ENCODE peak calls at places on chromosomes 13 and 19, in ten cellular contexts. One of them, this sample, is unnamed.

GRCh38 chr13:98276486-98276885 is 99.4 kb upstream of the RNF113B start:
- DNase-seq in astrocyte of the cerebellum: no peak
- DNase-seq in body of pancreas: no peak
- DNase-seq in osteoblast: no peak
- DNase-seq in upper lobe of right lung: no peak
- DNase-seq in aorta: no peak
- DNase-seq in dorsolateral prefrontal cortex: no peak
- DNase-seq in spleen: no peak
- DNase-seq in heart right ventricle: no peak
- DNase-seq in heart left ventricle: no peak
- DNase-seq in this sample: no peak

GRCh38 chr19:44847144-44848035 is 1.3 kb downstream of the NECTIN2 start:
- DNase-seq in heart left ventricle: peak
- DNase-seq in upper lobe of right lung: peak
- DNase-seq in aorta: peak
- DNase-seq in heart right ventricle: peak
- DNase-seq in dorsolateral prefrontal cortex: peak
- DNase-seq in body of pancreas: peak
- DNase-seq in osteoblast: peak
- DNase-seq in spleen: peak
- DNase-seq in astrocyte of the cerebellum: no peak
- DNase-seq in this sample: peak

GRCh38 chr13:50801087-50801931 is 42.2 kb downstream of the DLEU7 start:
- DNase-seq in astrocyte of the cerebellum: peak
- DNase-seq in spleen: no peak
- DNase-seq in upper lobe of right lung: no peak
- DNase-seq in osteoblast: peak
- DNase-seq in heart left ventricle: no peak
- DNase-seq in aorta: no peak
- DNase-seq in dorsolateral prefrontal cortex: peak
- DNase-seq in heart right ventricle: no peak
- DNase-seq in body of pancreas: peak
- DNase-seq in this sample: peak

GRCh38 chr19:13098291-13099072 is 4.2 kb downstream of the LYL1 start:
- DNase-seq in body of pancreas: no peak
- DNase-seq in dorsolateral prefrontal cortex: no peak
- DNase-seq in upper lobe of right lung: no peak
- DNase-seq in heart right ventricle: peak
- DNase-seq in astrocyte of the cerebellum: no peak
- DNase-seq in spleen: peak
- DNase-seq in heart left ventricle: no peak
- DNase-seq in aorta: no peak
- DNase-seq in osteoblast: peak
- DNase-seq in this sample: no peak

GRCh38 chr13:63614874-63615612 is 2199.4 kb upstream of the PCDH20 start:
- DNase-seq in upper lobe of right lung: no peak
- DNase-seq in astrocyte of the cerebellum: no peak
- DNase-seq in heart left ventricle: no peak
- DNase-seq in dorsolateral prefrontal cortex: no peak
- DNase-seq in aorta: no peak
- DNase-seq in spleen: no peak
- DNase-seq in osteoblast: no peak
- DNase-seq in body of pancreas: no peak
- DNase-seq in heart right ventricle: no peak
- DNase-seq in this sample: no peak

GRCh38 chr13:24502567-24503375 is 9.8 kb downstream of the PARP4 start:
- DNase-seq in body of pancreas: no peak
- DNase-seq in dorsolateral prefrontal cortex: peak
- DNase-seq in upper lobe of right lung: no peak
- DNase-seq in heart right ventricle: peak
- DNase-seq in heart left ventricle: peak
- DNase-seq in spleen: no peak
- DNase-seq in aorta: no peak
- DNase-seq in osteoblast: peak
- DNase-seq in astrocyte of the cerebellum: no peak
- DNase-seq in this sample: no peak

GRCh38 chr13:114268344-114269280 is 12.8 kb upstream of the UPF3A start:
- DNase-seq in osteoblast: peak
- DNase-seq in heart right ventricle: no peak
- DNase-seq in dorsolateral prefrontal cortex: no peak
- DNase-seq in spleen: no peak
- DNase-seq in upper lobe of right lung: no peak
- DNase-seq in body of pancreas: no peak
- DNase-seq in astrocyte of the cerebellum: no peak
- DNase-seq in aorta: no peak
- DNase-seq in heart left ventricle: no peak
- DNase-seq in this sample: no peak

GRCh38 chr13:28464861-28465260 is 30.1 kb downstream of the FLT1 start:
- DNase-seq in dorsolateral prefrontal cortex: no peak
- DNase-seq in spleen: no peak
- DNase-seq in astrocyte of the cerebellum: no peak
- DNase-seq in heart left ventricle: no peak
- DNase-seq in heart right ventricle: no peak
- DNase-seq in upper lobe of right lung: no peak
- DNase-seq in osteoblast: no peak
- DNase-seq in body of pancreas: no peak
- DNase-seq in aorta: no peak
- DNase-seq in this sample: no peak

GRCh38 chr13:89910166-89910565 is 1437.3 kb upstream of the MIR17HG start:
- DNase-seq in heart left ventricle: no peak
- DNase-seq in aorta: peak
- DNase-seq in astrocyte of the cerebellum: no peak
- DNase-seq in osteoblast: no peak
- DNase-seq in upper lobe of right lung: no peak
- DNase-seq in dorsolateral prefrontal cortex: no peak
- DNase-seq in body of pancreas: no peak
- DNase-seq in spleen: no peak
- DNase-seq in heart right ventricle: peak
- DNase-seq in this sample: no peak

GRCh38 chr13:33150146-33150545 is 133.9 kb downstream of the KL start:
- DNase-seq in upper lobe of right lung: no peak
- DNase-seq in heart right ventricle: no peak
- DNase-seq in heart left ventricle: no peak
- DNase-seq in body of pancreas: peak
- DNase-seq in osteoblast: no peak
- DNase-seq in astrocyte of the cerebellum: peak
- DNase-seq in dorsolateral prefrontal cortex: no peak
- DNase-seq in spleen: no peak
- DNase-seq in aorta: no peak
- DNase-seq in this sample: no peak

GRCh38 chr13:113267642-113268405 is 29.2 kb upstream of the LAMP1 start:
- DNase-seq in spleen: no peak
- DNase-seq in heart left ventricle: no peak
- DNase-seq in astrocyte of the cerebellum: no peak
- DNase-seq in upper lobe of right lung: no peak
- DNase-seq in dorsolateral prefrontal cortex: no peak
- DNase-seq in aorta: no peak
- DNase-seq in body of pancreas: no peak
- DNase-seq in heart right ventricle: no peak
- DNase-seq in osteoblast: peak
- DNase-seq in this sample: no peak
- H3K4me3 ChIP-seq in spleen: no peak
- H3K4me3 ChIP-seq in heart left ventricle: no peak
- H3K4me3 ChIP-seq in astrocyte of the cerebellum: no peak
- H3K4me3 ChIP-seq in upper lobe of right lung: no peak
- H3K4me3 ChIP-seq in dorsolateral prefrontal cortex: no peak
- H3K4me3 ChIP-seq in aorta: no peak
- H3K4me3 ChIP-seq in body of pancreas: no peak
- H3K4me3 ChIP-seq in heart right ventricle: no peak
- H3K4me3 ChIP-seq in osteoblast: no peak
- H3K4me3 ChIP-seq in this sample: no peak

GRCh38 chr13:75762066-75762937 is 126.2 kb downstream of the LMO7 start:
- DNase-seq in dorsolateral prefrontal cortex: no peak
- DNase-seq in osteoblast: no peak
- DNase-seq in heart left ventricle: no peak
- DNase-seq in heart right ventricle: no peak
- DNase-seq in spleen: no peak
- DNase-seq in upper lobe of right lung: no peak
- DNase-seq in body of pancreas: peak
- DNase-seq in astrocyte of the cerebellum: no peak
- DNase-seq in aorta: no peak
- DNase-seq in this sample: no peak

GRCh38 chr13:75762967-75763366 is 126.8 kb downstream of the LMO7 start:
- DNase-seq in aorta: no peak
- DNase-seq in heart left ventricle: no peak
- DNase-seq in spleen: no peak
- DNase-seq in upper lobe of right lung: no peak
- DNase-seq in dorsolateral prefrontal cortex: no peak
- DNase-seq in osteoblast: no peak
- DNase-seq in heart right ventricle: no peak
- DNase-seq in body of pancreas: no peak
- DNase-seq in astrocyte of the cerebellum: no peak
- DNase-seq in this sample: no peak

GRCh38 chr13:75759531-75759930 is 123.4 kb downstream of the LMO7 start:
- DNase-seq in heart right ventricle: no peak
- DNase-seq in dorsolateral prefrontal cortex: no peak
- DNase-seq in upper lobe of right lung: no peak
- DNase-seq in spleen: no peak
- DNase-seq in osteoblast: no peak
- DNase-seq in heart left ventricle: no peak
- DNase-seq in astrocyte of the cerebellum: no peak
- DNase-seq in body of pancreas: no peak
- DNase-seq in aorta: no peak
- DNase-seq in this sample: no peak

GRCh38 chr13:75761373-75761772 is 125.2 kb downstream of the LMO7 start:
- DNase-seq in osteoblast: no peak
- DNase-seq in astrocyte of the cerebellum: no peak
- DNase-seq in upper lobe of right lung: no peak
- DNase-seq in heart right ventricle: no peak
- DNase-seq in heart left ventricle: no peak
- DNase-seq in aorta: no peak
- DNase-seq in dorsolateral prefrontal cortex: no peak
- DNase-seq in spleen: no peak
- DNase-seq in body of pancreas: no peak
- DNase-seq in this sample: no peak

GRCh38 chr13:75760182-75760981 is 124.3 kb downstream of the LMO7 start:
- DNase-seq in upper lobe of right lung: no peak
- DNase-seq in astrocyte of the cerebellum: no peak
- DNase-seq in heart right ventricle: no peak
- DNase-seq in osteoblast: peak
- DNase-seq in dorsolateral prefrontal cortex: no peak
- DNase-seq in body of pancreas: peak
- DNase-seq in spleen: no peak
- DNase-seq in heart left ventricle: no peak
- DNase-seq in aorta: no peak
- DNase-seq in this sample: no peak
- H3K4me3 ChIP-seq in upper lobe of right lung: peak
- H3K4me3 ChIP-seq in astrocyte of the cerebellum: no peak
- H3K4me3 ChIP-seq in heart right ventricle: peak
- H3K4me3 ChIP-seq in osteoblast: peak
- H3K4me3 ChIP-seq in dorsolateral prefrontal cortex: peak
- H3K4me3 ChIP-seq in body of pancreas: no peak
- H3K4me3 ChIP-seq in spleen: no peak
- H3K4me3 ChIP-seq in heart left ventricle: peak
- H3K4me3 ChIP-seq in aorta: peak
- H3K4me3 ChIP-seq in this sample: peak

DNA sequence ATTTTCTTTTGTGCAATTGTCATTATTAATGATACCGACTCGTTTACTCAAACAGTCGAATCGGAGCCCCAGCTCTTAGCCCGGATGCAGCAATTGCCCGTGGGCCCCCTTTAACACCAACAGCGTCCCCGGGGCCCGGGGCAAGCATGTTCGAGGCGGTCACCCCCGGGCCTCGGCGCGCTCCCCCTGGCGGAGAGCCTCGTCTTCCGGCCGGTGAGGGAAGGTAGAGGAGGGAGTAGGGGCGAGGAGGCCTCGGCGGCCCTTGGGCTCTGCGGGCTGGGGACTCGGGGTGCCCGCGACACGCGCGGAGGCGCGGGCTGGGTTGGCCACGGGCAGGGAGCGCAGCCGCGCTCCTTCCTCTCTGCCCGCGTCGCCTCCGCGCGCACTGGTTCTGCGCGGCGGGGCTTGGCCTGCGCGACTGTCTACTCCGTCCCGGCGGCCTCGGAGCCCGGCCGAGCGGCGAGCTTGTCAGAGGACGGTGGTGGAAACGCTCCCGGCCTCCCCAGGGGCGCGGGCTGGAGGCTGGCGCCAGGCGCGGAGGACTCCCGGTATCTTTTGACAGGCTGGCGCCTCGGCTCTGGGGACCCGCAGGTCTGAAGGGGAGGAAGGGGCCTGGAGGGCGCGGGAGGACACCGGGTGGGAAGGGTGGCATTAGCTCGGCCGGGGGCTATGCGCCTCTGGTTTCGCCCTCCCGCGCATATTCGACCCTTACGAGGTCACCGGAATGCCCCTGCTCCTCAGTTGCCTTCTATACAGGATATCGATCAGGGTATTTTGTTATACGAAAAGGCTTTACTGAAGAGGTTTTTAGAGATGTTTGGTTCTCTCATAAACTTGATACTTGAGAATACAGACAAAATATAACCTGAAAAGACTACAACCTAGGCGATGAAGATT is 1.5 kb downstream of the BIVM start:
- DNase-seq in upper lobe of right lung: peak
- DNase-seq in aorta: peak
- DNase-seq in heart right ventricle: peak
- DNase-seq in heart left ventricle: peak
- DNase-seq in dorsolateral prefrontal cortex: peak
- DNase-seq in osteoblast: peak
- DNase-seq in spleen: peak
- DNase-seq in body of pancreas: peak
- DNase-seq in astrocyte of the cerebellum: peak
- DNase-seq in this sample: peak
- H3K4me3 ChIP-seq in upper lobe of right lung: peak
- H3K4me3 ChIP-seq in aorta: peak
- H3K4me3 ChIP-seq in heart right ventricle: peak
- H3K4me3 ChIP-seq in heart left ventricle: peak
- H3K4me3 ChIP-seq in dorsolateral prefrontal cortex: peak
- H3K4me3 ChIP-seq in osteoblast: peak
- H3K4me3 ChIP-seq in spleen: peak
- H3K4me3 ChIP-seq in body of pancreas: peak
- H3K4me3 ChIP-seq in astrocyte of the cerebellum: peak
- H3K4me3 ChIP-seq in this sample: peak

DNA sequence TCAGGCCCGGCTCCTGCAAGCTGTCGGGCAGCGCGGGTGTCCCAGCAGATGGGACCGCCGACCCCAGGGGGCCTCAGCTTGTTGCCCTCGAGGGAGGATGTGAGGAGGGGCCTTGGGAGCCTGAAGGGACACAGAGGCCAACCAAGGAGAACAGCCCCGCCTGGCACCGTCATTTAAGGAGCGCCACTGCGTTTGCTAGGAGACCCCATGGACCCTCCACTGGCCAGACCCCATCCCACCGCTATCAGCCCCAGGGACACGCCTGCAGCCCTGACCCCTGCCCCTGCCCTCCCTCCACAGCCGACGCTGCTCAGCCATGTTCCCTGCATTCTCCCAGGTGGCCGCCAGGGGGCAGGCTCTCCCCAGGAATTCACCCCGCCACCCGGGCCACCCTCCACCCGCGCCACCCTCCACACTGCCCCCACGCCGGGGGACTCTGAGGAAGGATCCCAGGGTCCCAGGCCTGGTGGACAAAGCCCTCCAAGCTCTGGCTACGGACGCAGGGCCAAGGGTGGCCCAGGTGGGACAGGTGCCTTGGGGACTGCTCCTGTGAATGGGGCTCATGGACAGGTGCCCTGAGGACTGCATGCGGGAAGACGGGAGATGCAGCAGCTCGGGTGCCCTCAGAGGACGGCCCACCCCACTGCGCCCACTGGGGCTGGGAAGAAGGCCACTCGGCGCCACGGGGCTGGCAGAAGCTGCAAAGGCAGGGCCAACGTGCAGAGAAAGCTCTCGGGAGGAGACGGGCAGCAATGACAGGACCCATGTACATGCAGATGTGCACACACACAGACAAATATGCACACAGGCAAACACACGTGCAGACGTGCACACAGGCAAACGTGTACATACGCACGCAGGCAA is 34.4 kb downstream of the PIP5K1C start:
- DNase-seq in osteoblast: peak
- DNase-seq in body of pancreas: peak
- DNase-seq in dorsolateral prefrontal cortex: peak
- DNase-seq in heart right ventricle: peak
- DNase-seq in spleen: peak
- DNase-seq in heart left ventricle: peak
- DNase-seq in aorta: peak
- DNase-seq in upper lobe of right lung: peak
- DNase-seq in astrocyte of the cerebellum: no peak
- DNase-seq in this sample: peak
- H3K4me3 ChIP-seq in osteoblast: no peak
- H3K4me3 ChIP-seq in body of pancreas: no peak
- H3K4me3 ChIP-seq in dorsolateral prefrontal cortex: no peak
- H3K4me3 ChIP-seq in heart right ventricle: no peak
- H3K4me3 ChIP-seq in spleen: peak
- H3K4me3 ChIP-seq in heart left ventricle: no peak
- H3K4me3 ChIP-seq in aorta: no peak
- H3K4me3 ChIP-seq in upper lobe of right lung: no peak
- H3K4me3 ChIP-seq in astrocyte of the cerebellum: no peak
- H3K4me3 ChIP-seq in this sample: no peak

This sample was measured in ovary.